ENCODE peak calls at places on chromosomes 2 and 18, in four cellular contexts. V is K562, L is HepG2, H is GM12878. F is an unnamed sample.

GRCh38 chr2:169676357-169676756 is 17.8 kb downstream of the CFAP210 start:
- DNase-seq in V (no peak), L (no peak), H (no peak), F (no peak)

GRCh38 chr2:74448771-74449170 is 6.1 kb upstream of the INO80B start:
- DNase-seq in V (no peak), L (no peak), H (no peak), F (no peak)

GRCh38 chr2:38632980-38633379 is 30.3 kb upstream of the HNRNPLL start:
- DNase-seq in V (no peak), L (no peak), H (no peak), F (no peak)

GRCh38 chr18:21264651-21265050 is 22.6 kb downstream of the GREB1L start:
- DNase-seq in V (no peak), L (peak), H (no peak), F (no peak)

GRCh38 chr2:150570712-150571111 is 83.2 kb upstream of the RND3 start:
- DNase-seq in V (no peak), L (no peak), H (no peak), F (no peak)

GRCh38 chr2:237405605-237406004 is 8.4 kb downstream of the COL6A3 start:
- DNase-seq in V (no peak), L (no peak), H (no peak), F (no peak)

GRCh38 chr2:235981629-235982028 is 186.6 kb downstream of the GBX2 start:
- DNase-seq in V (no peak), L (no peak), H (no peak), F (no peak)

GRCh38 chr2:16568998-16569397 is 96.6 kb downstream of the CYRIA start:
- DNase-seq in V (no peak), L (no peak), H (no peak), F (no peak)

GRCh38 chr2:72629062-72629461 is 196.8 kb downstream of the EXOC6B start:
- DNase-seq in V (no peak), L (no peak), H (no peak), F (no peak)

GRCh38 chr2:215137741-215138340 is 585 bp downstream of the ABCA12 start:
- DNase-seq in V (no peak), L (no peak), H (no peak), F (no peak)

GRCh38 chr2:94986392-94986963 is 39.0 kb upstream of the MAL start:
- DNase-seq in V (peak), L (peak), H (peak), F (peak)
- TF ChIP-seq FOXK2 in V (no peak), L (no peak), H (no peak), F (no peak)

GRCh38 chr2:195863564-195863963 is 205.1 kb downstream of the DNAH7 start:
- DNase-seq in V (no peak), L (no peak), H (no peak), F (no peak)
- TF ChIP-seq SP1 in V (no peak), L (no peak), H (no peak), F (no peak)

DNA sequence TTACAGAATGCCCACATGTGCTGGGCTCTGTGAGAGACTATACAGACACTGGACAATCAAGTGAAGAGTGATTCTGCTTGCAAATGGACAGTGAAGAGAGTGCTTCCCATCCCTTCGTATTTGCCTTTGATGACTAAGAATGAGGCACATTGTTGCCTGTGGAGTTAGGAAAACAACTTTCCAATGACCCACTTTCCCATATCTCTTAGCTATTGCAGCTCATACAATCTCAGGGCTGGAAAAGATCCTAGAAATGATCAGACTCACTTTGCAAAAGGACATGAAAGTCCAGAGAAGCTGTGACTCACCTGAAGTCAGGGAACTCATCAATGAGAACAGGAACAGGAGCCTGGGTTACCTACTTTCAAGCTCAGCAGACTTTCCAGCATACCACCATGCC is 440.5 kb upstream of the TCF4 start:
- DNase-seq in V (no peak), L (no peak), H (no peak), F (no peak)
- TF ChIP-seq FOXM1 in V (no peak), L (no peak), H (no peak), F (no peak)

GRCh38 chr2:8137801-8138200 is 544.1 kb upstream of the ID2 start:
- DNase-seq in V (no peak), L (no peak), H (no peak), F (no peak)

GRCh38 chr2:8134105-8134903 is 547.6 kb upstream of the ID2 start:
- DNase-seq in V (no peak), L (peak), H (no peak), F (no peak)

GRCh38 chr2:8133331-8133730 is 548.5 kb upstream of the ID2 start:
- DNase-seq in V (no peak), L (no peak), H (no peak), F (no peak)

GRCh38 chr2:8132889-8133288 is 549.0 kb upstream of the ID2 start:
- DNase-seq in V (no peak), L (no peak), H (no peak), F (no peak)

DNA sequence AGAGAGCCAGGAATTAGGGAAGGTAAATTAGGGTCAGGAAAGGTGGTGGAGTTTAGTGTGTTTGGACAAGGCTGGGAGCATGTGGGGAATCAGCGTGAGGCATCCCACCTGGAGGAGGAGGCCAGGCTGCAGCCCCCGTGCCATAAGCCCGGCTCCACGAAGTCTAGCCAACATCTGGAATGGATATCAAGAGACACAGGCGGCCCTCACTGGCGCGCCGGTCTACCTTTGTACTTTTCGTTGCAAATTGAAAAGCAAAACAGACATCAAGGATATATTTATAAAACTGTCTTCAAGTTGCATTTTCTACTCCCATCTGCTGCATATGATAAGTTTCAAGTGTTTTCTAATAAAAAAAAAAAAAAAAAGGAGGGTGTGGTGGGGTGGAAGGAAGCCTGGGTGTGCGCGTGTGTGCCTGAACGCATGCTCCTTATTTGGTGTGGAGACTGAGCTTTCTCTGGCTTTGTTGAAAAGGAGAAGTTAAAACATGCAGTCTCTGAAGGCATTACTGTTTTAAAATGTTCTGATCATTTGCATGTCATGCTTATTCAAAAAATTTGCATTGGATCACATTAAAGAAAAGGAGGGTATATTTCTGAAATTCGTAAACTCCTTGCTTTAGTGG is 546.7 kb upstream of the ID2 start:
- DNase-seq in V (no peak), L (no peak), H (no peak), F (no peak)
- TF ChIP-seq FOXK2 in V (no peak), L (no peak), H (no peak), F (no peak)

GRCh38 chr2:47226124-47227040 is 71.3 kb upstream of the STPG4 start:
- DNase-seq in V (no peak), L (peak), H (no peak), F (no peak)
- TF ChIP-seq SP1 in V (no peak), L (no peak), H (no peak), F (no peak)

DNA sequence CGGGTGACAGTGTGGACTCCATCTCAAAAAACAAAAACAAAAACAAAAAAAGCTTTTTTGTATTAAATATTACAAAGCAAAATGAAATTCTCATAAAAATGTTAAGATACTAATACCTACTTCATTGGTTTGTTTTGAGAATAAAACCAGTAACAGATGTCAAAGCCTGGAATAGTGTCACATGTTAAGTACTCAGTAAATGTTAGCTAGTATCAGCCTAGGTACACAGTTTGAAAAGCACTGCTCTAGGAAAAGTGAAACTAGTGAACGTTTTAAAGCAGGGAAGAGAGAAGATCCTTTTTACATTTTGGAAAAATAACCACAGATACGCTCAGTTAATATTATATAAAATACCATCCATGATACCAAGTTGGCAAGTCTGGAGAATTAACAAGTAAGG is 37.1 kb upstream of the ADAM17 start:
- DNase-seq in V (no peak), L (no peak), H (no peak), F (no peak)
- TF ChIP-seq FOXM1 in V (no peak), L (no peak), H (no peak), F (no peak)

F was measured in HEK293T.